ENCODE peak calls at places on chromosomes 12 and 14, in six cellular contexts. K, U, B, N, C and O are unnamed samples.

GRCh38 chr14:78782551-78782950 is 612.4 kb downstream of the NRXN3 start:
- DNase-seq in K (no peak), N (no peak), B (no peak), C (peak; percentile 29), U (peak; percentile 11), O (no peak)

GRCh38 chr14:22432348-22432976 is 156.6 kb downstream of the DAD1 start:
- DNase-seq in N (no peak), B (peak; percentile 79), K (no peak), C (peak; percentile 97), U (peak; percentile 87), O (no peak)

GRCh38 chr12:30779578-30779977 is 24.8 kb upstream of the CAPRIN2 start:
- DNase-seq in N (no peak), C (no peak), K (no peak), U (no peak), B (no peak), O (no peak)

GRCh38 chr14:73645248-73645610 is 443 bp downstream of the DNAL1 start:
- DNase-seq in B (no peak), N (no peak), K (no peak), C (no peak), U (no peak), O (no peak)

GRCh38 chr12:52914722-52915121 is 9.8 kb upstream of the KRT8 start:
- DNase-seq in B (no peak), K (no peak), C (no peak), N (no peak), U (no peak), O (no peak)

GRCh38 chr12:85823436-85824179 is 12.6 kb downstream of the RASSF9 start:
- DNase-seq in N (no peak), K (no peak), C (peak; percentile 53), B (no peak), U (peak; percentile 85), O (no peak)

GRCh38 chr14:58777541-58777979 is 139.8 kb downstream of the DACT1 start:
- DNase-seq in K (no peak), C (peak; percentile 11), N (no peak), B (no peak), U (no peak), O (peak; percentile 72)

GRCh38 chr14:37617864-37618365 is 22.5 kb downstream of the TTC6 start:
- DNase-seq in N (no peak), K (no peak), C (no peak), B (no peak), U (no peak), O (no peak)